ENCODE peak calls at places on chromosomes 4 and X, in ten cellular contexts. B is CD8-positive, alpha-beta memory T cell; A is tibial nerve; K is upper lobe of right lung; U is CD8-positive, alpha-beta T cell; O is ovary; F is DND-41; Y is SK-N-SH; I is aorta; M is CD4-positive, CD25-positive, alpha-beta regulatory T cell. E is an unnamed sample.

GRCh38 chrX:105662248-105662647 is 160.1 kb upstream of the NRK start:
- DNase-seq in U (no peak), Y (no peak), O (no peak), K (no peak), I (no peak), B (no peak), A (no peak), F (no peak), M (no peak), E (no peak)

GRCh38 chrX:14267224-14267623 is 237.5 kb upstream of the GEMIN8 start:
- DNase-seq in O (no peak), I (no peak), U (no peak), F (no peak), K (no peak), Y (no peak), A (no peak), B (no peak), M (no peak), E (no peak)

GRCh38 chr4:28250646-28251045 is 1390.0 kb downstream of the STIM2 start:
- DNase-seq in M (no peak), K (no peak), U (no peak), O (no peak), B (no peak), F (no peak), Y (no peak), A (no peak), I (no peak), E (no peak)

GRCh38 chrX:13463608-13464007 is 105.8 kb upstream of the EGFL6 start:
- DNase-seq in K (no peak), O (no peak), Y (no peak), F (peak; percentile 77), B (no peak), U (no peak), M (no peak), I (peak; percentile 55), A (peak; percentile 16), E (no peak)

GRCh38 chrX:12994321-12994720 is 19.4 kb downstream of the TMSB4X start:
- DNase-seq in Y (no peak), M (no peak), F (no peak), U (no peak), O (no peak), A (no peak), I (no peak), K (no peak), B (no peak), E (no peak)

GRCh38 chr4:15182600-15183222 is 180.4 kb downstream of the CPEB2 start:
- DNase-seq in K (no peak), B (no peak), U (no peak), F (no peak), A (no peak), M (no peak), Y (no peak), I (no peak), O (no peak), E (no peak)

GRCh38 chr4:87819281-87819919 is 13.4 kb upstream of the MEPE start:
- DNase-seq in O (no peak), M (no peak), Y (no peak), U (no peak), F (no peak), I (no peak), K (no peak), A (no peak), B (no peak), E (no peak)

GRCh38 chr4:182809417-182810102 is 107.6 kb downstream of the DCTD start:
- DNase-seq in M (no peak), A (no peak), Y (no peak), I (no peak), B (no peak), O (no peak), K (no peak), U (no peak), F (no peak), E (no peak)

GRCh38 chrX:25015486-25016360 is at the start of gene ARX:
- DNase-seq in B (no peak), K (peak; percentile 70), U (no peak), A (no peak), I (peak; percentile 64), Y (peak; percentile 90), M (peak; percentile 31), F (no peak), O (peak; percentile 89), E (no peak)

GRCh38 chr4:139642364-139642763 is 23.3 kb upstream of the MGST2 start:
- DNase-seq in I (no peak), O (no peak), Y (no peak), K (no peak), A (no peak), M (no peak), U (no peak), F (no peak), B (no peak), E (no peak)

GRCh38 chr4:158624889-158625478 is 46.7 kb downstream of the C4orf46 start:
- DNase-seq in K (no peak), U (no peak), F (no peak), A (no peak), M (peak; percentile 9), I (no peak), O (no peak), B (no peak), Y (peak; percentile 32), E (peak; percentile 8)

GRCh38 chr4:6019316-6020263 is 1.4 kb upstream of the C4orf50 start:
- DNase-seq in M (peak; percentile 24), Y (peak; percentile 72), I (no peak), U (no peak), B (peak; percentile 52), A (no peak), O (no peak), K (no peak), F (peak; percentile 50), E (no peak)

GRCh38 chrX:65671286-65671685 is 3.8 kb downstream of the MSN start:
- DNase-seq in K (no peak), Y (no peak), I (no peak), M (no peak), B (no peak), O (no peak), A (no peak), F (no peak), U (no peak), E (no peak)

GRCh38 chrX:65671966-65672365 is 4.5 kb downstream of the MSN start:
- DNase-seq in B (no peak), K (no peak), M (no peak), A (no peak), O (no peak), I (no peak), F (no peak), U (no peak), Y (no peak), E (no peak)

GRCh38 chrX:65673857-65674350 is 6.5 kb downstream of the MSN start:
- DNase-seq in B (no peak), K (no peak), U (no peak), O (no peak), Y (no peak), F (no peak), A (no peak), I (no peak), M (no peak), E (no peak)

GRCh38 chrX:65677954-65678469 is 10.6 kb downstream of the MSN start:
- DNase-seq in F (no peak), M (no peak), Y (no peak), A (no peak), U (no peak), I (peak; percentile 50), K (no peak), O (peak; percentile 44), B (no peak), E (no peak)

GRCh38 chrX:65674351-65674893 is 7.0 kb downstream of the MSN start:
- DNase-seq in O (no peak), Y (no peak), A (no peak), B (peak; percentile 46), I (no peak), K (no peak), U (no peak), M (peak; percentile 39), F (no peak), E (no peak)
- H3K4me1 ChIP-seq in O (peaks cover 5% of the 10 kb centered on the region), Y (peaks cover 16% of the 10 kb centered on the region), A (peaks cover 90% of the 10 kb centered on the region), B (peaks cover 75% of the 10 kb centered on the region), I (peaks cover 4% of the 10 kb centered on the region), K (peaks cover 71% of the 10 kb centered on the region), U (peaks cover 71% of the 10 kb centered on the region), M (peaks cover 74% of the 10 kb centered on the region), F (peaks cover 84% of the 10 kb centered on the region), E (peaks cover 62% of the 10 kb centered on the region)

GRCh38 chrX:57595381-57595811 is 3.6 kb downstream of the ZXDB start:
- DNase-seq in I (no peak), K (no peak), M (peak; percentile 50), Y (no peak), O (peak; percentile 44), U (no peak), B (no peak), F (no peak), A (no peak), E (no peak)
- H3K4me3 ChIP-seq in I (no peak overlapping the region), K (peak overlapping the region; percentile 14), M (peak overlapping the region; percentile 62), Y (no peak overlapping the region), O (no peak overlapping the region), U (no peak overlapping the region), B (no peak overlapping the region), F (peak overlapping the region; percentile 44), A (no peak overlapping the region), E (no peak overlapping the region)

GRCh38 chrX:97330150-97330549 is 446.4 kb downstream of the RPA4 start:
- DNase-seq in U (no peak), M (no peak), I (no peak), B (no peak), A (no peak), K (no peak), Y (no peak), O (no peak), F (no peak), E (no peak)
- H3K27ac ChIP-seq in U (no peak overlapping the region), M (no peak overlapping the region), I (no peak overlapping the region), B (no peak overlapping the region), A (no peak overlapping the region), K (no peak overlapping the region), Y (no peak overlapping the region), O (no peak overlapping the region), F (no peak overlapping the region), E (no peak overlapping the region)

GRCh38 chr4:180809439-180809838 is 1433.8 kb upstream of the TENM3 start:
- DNase-seq in A (no peak), F (no peak), O (no peak), K (no peak), U (no peak), M (no peak), B (no peak), I (no peak), Y (no peak), E (no peak)

GRCh38 chr4:180811556-180811955 is 1431.6 kb upstream of the TENM3 start:
- DNase-seq in M (no peak), K (no peak), O (no peak), B (no peak), U (no peak), A (no peak), Y (no peak), F (no peak), I (no peak), E (no peak)

GRCh38 chr4:180810581-180810980 is 1432.6 kb upstream of the TENM3 start:
- DNase-seq in F (no peak), B (no peak), Y (no peak), I (no peak), U (no peak), M (no peak), K (no peak), O (no peak), A (no peak), E (no peak)

DNA sequence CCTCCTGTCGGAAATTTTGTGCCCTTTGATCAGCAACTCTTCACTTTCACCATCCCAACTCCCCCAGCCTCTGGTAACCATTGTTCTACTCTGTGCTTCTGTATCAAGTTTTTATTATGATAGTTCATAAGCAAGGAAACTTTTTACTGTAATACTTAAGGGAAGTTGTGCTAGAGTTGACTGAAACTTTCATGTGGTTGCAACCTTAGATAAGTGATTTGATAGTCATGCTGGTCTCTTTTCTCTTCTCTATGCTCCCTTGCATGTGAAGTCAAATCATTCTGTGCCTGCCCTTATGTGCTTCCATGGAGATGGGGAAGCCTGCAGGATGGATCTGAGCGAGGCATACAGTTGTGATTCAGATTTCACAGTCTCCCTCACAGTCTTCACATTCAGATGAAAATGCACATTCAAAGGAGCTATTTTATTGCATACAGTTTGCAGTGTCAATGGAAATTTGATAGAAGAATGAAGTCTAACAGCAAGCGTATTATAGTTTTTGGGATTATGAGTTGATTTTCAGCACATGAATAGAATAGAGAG is 1428.3 kb upstream of the TENM3 start:
- DNase-seq in K (no peak), U (no peak), M (no peak), I (no peak), B (no peak), F (no peak), O (no peak), A (no peak), Y (no peak), E (no peak)
- H3K4me1 ChIP-seq in K (no peaks in the 10 kb centered on the region), U (no peaks in the 10 kb centered on the region), M (no peaks in the 10 kb centered on the region), I (no peaks in the 10 kb centered on the region), B (no peaks in the 10 kb centered on the region), F (no peaks in the 10 kb centered on the region), O (no peaks in the 10 kb centered on the region), A (peaks cover 6% of the 10 kb centered on the region), Y (no peaks in the 10 kb centered on the region), E (no peaks in the 10 kb centered on the region)